ENCODE peak calls at places on chromosomes 7 and 10, in four cellular contexts. W is A549, I is HepG2, M is K562. L is an unnamed sample.

GRCh38 chr10:34049887-34050286 is 715.4 kb upstream of the NRP1 start:
- DNase-seq in W (peak), I (no peak), M (no peak), L (no peak)

GRCh38 chr7:155882596-155882995 is 70.3 kb upstream of the SHH start:
- DNase-seq in W (peak), I (no peak), M (no peak), L (no peak)

GRCh38 chr10:7170626-7171322 is 240.1 kb downstream of the SFMBT2 start:
- DNase-seq in W (no peak), I (no peak), M (no peak), L (no peak)

GRCh38 chr10:84938117-84938905 is 609.9 kb downstream of the CCSER2 start:
- DNase-seq in W (no peak), I (no peak), M (no peak), L (no peak)

GRCh38 chr7:116780966-116781365 is 81.4 kb upstream of the CAPZA2 start:
- DNase-seq in W (no peak), I (no peak), M (no peak), L (no peak)

GRCh38 chr7:151374726-151375125 is 33.1 kb downstream of the NUB1 start:
- DNase-seq in W (no peak), I (no peak), M (no peak), L (no peak)

GRCh38 chr7:13091974-13092707 is 404.7 kb downstream of the ARL4A start:
- DNase-seq in W (no peak), I (no peak), M (peak), L (no peak)

GRCh38 chr7:58086871-58087535 is 637.0 kb downstream of the ZNF716 start:
- DNase-seq in W (no peak), I (no peak), M (no peak), L (no peak)

GRCh38 chr7:3176112-3176836 is 124.8 kb upstream of the SDK1 start:
- DNase-seq in W (no peak), I (no peak), M (no peak), L (no peak)

GRCh38 chr10:76711374-76711997 is 926.1 kb downstream of the KCNMA1 start:
- DNase-seq in W (no peak), I (no peak), M (no peak), L (no peak)

GRCh38 chr7:136883046-136883445 is 14.6 kb downstream of the CHRM2 start:
- DNase-seq in W (no peak), I (no peak), M (no peak), L (no peak)

GRCh38 chr7:137801003-137801402 is 45.8 kb downstream of the DGKI start:
- DNase-seq in W (no peak), I (no peak), M (no peak), L (no peak)

GRCh38 chr7:154927624-154928125 is 75.2 kb downstream of the PAXIP1 start:
- DNase-seq in W (peak), I (peak), M (peak), L (peak)

GRCh38 chr10:62577666-62578291 is 203.6 kb downstream of the ZNF365 start:
- DNase-seq in W (no peak), I (no peak), M (no peak), L (no peak)

GRCh38 chr7:17301491-17302101 is 3.1 kb downstream of the AHR start:
- DNase-seq in W (peak), I (no peak), M (peak), L (no peak)

GRCh38 chr10:32477499-32477898 is 31.6 kb downstream of the CCDC7 start:
- DNase-seq in W (no peak), I (no peak), M (no peak), L (no peak)

GRCh38 chr10:73398024-73398423 is 15.8 kb downstream of the ANXA7 start:
- DNase-seq in W (peak), I (no peak), M (peak), L (no peak)

GRCh38 chr7:129218514-129219036 is 6.3 kb upstream of the AHCYL2 start:
- DNase-seq in W (peak), I (peak), M (peak), L (no peak)

GRCh38 chr7:99478464-99479440 is 6.1 kb downstream of the ZNF789 start:
- DNase-seq in W (no peak), I (no peak), M (no peak), L (no peak)

GRCh38 chr7:73715648-73716317 is 3.7 kb downstream of the STX1A start:
- DNase-seq in W (peak), I (peak), M (peak), L (no peak)

GRCh38 chr7:15495170-15495569 is 66.6 kb downstream of the AGMO start:
- DNase-seq in W (no peak), I (no peak), M (no peak), L (no peak)

GRCh38 chr7:106794276-106795136 is 70.6 kb upstream of the PIK3CG start:
- DNase-seq in W (no peak), I (no peak), M (no peak), L (no peak)

GRCh38 chr10:73117976-73118743 is 7.9 kb downstream of the NUDT13 start:
- DNase-seq in W (peak), I (peak), M (peak), L (peak)

GRCh38 chr7:65798111-65799075 is 74.5 kb upstream of the VKORC1L1 start:
- DNase-seq in W (no peak), I (no peak), M (no peak), L (peak)

GRCh38 chr7:984361-985126 is 1.6 kb downstream of the CYP2W1 start:
- DNase-seq in W (no peak), I (no peak), M (no peak), L (no peak)

GRCh38 chr7:128201067-128201689 is 39.9 kb upstream of the LEP start:
- DNase-seq in W (no peak), I (no peak), M (no peak), L (no peak)

GRCh38 chr7:30396379-30396778 is 82.2 kb downstream of the NOD1 start:
- DNase-seq in W (peak), I (no peak), M (peak), L (no peak)

GRCh38 chr7:95549818-95550529 is 46.3 kb downstream of the PDK4 start:
- DNase-seq in W (peak), I (no peak), M (peak), L (no peak)

GRCh38 chr7:122942765-122943164 is 52.7 kb downstream of the TAS2R16 start:
- DNase-seq in W (no peak), I (peak), M (no peak), L (no peak)

GRCh38 chr10:5041471-5042023 is 37.9 kb upstream of the AKR1C2 start:
- DNase-seq in W (no peak), I (peak), M (no peak), L (no peak)

GRCh38 chr7:46744957-46745699 is 824.1 kb upstream of the IGFBP3 start:
- DNase-seq in W (no peak), I (no peak), M (no peak), L (no peak)

GRCh38 chr10:26914898-26915297 is 54.1 kb upstream of the ABI1 start:
- DNase-seq in W (no peak), I (no peak), M (no peak), L (no peak)

GRCh38 chr7:7761340-7761973 is 43.0 kb upstream of the RPA3 start:
- DNase-seq in W (peak), I (peak), M (peak), L (no peak)

GRCh38 chr10:128063736-128064614 is 62.2 kb downstream of the MKI67 start:
- DNase-seq in W (no peak), I (no peak), M (no peak), L (no peak)

GRCh38 chr10:75355706-75356105 is 45.9 kb downstream of the ZNF503 start:
- DNase-seq in W (no peak), I (no peak), M (no peak), L (no peak)

GRCh38 chr10:130954326-130954905 is 357.1 kb downstream of the TCERG1L start:
- DNase-seq in W (no peak), I (no peak), M (no peak), L (no peak)

GRCh38 chr7:158672975-158673374 is 31.6 kb downstream of the NCAPG2 start:
- DNase-seq in W (peak), I (no peak), M (no peak), L (no peak)

GRCh38 chr7:142542938-142543337 is 206.3 kb upstream of the PRSS1 start:
- DNase-seq in W (no peak), I (no peak), M (no peak), L (no peak)

GRCh38 chr7:25968205-25968993 is 183.6 kb upstream of the NFE2L3 start:
- DNase-seq in W (no peak), I (no peak), M (no peak), L (peak)

GRCh38 chr10:44361080-44361479 is 23.8 kb downstream of the CXCL12 start:
- DNase-seq in W (no peak), I (no peak), M (no peak), L (no peak)

GRCh38 chr10:78578929-78579328 is 489.8 kb upstream of the ZMIZ1 start:
- DNase-seq in W (no peak), I (no peak), M (no peak), L (peak)
- TF ChIP-seq POLR2AphosphoS2 in W (no peak), I (no peak), M (no peak), L (no peak)

GRCh38 chr7:88202799-88203198 is 17.0 kb downstream of the SRI start:
- DNase-seq in W (no peak), I (no peak), M (no peak), L (no peak)

GRCh38 chr7:88203401-88203800 is 16.4 kb downstream of the SRI start:
- DNase-seq in W (no peak), I (no peak), M (no peak), L (no peak)

GRCh38 chr7:88202278-88202677 is 17.6 kb downstream of the SRI start:
- DNase-seq in W (no peak), I (no peak), M (no peak), L (no peak)

GRCh38 chr7:88204525-88205103 is 15.2 kb downstream of the SRI start:
- DNase-seq in W (no peak), I (no peak), M (peak), L (no peak)

GRCh38 chr7:88200793-88201192 is 19.0 kb downstream of the SRI start:
- DNase-seq in W (no peak), I (no peak), M (no peak), L (no peak)
- TF ChIP-seq POLR2AphosphoS2 in W (no peak), I (no peak), M (no peak), L (no peak)

GRCh38 chr10:119201233-119201632 is 6.1 kb upstream of the GRK5 start:
- DNase-seq in W (no peak), I (no peak), M (no peak), L (no peak)

GRCh38 chr10:119203006-119203405 is 4.4 kb upstream of the GRK5 start:
- DNase-seq in W (no peak), I (peak), M (no peak), L (no peak)

GRCh38 chr10:119199231-119199992 is 8.0 kb upstream of the GRK5 start:
- DNase-seq in W (peak), I (peak), M (peak), L (no peak)

GRCh38 chr10:119197921-119198320 is 9.4 kb upstream of the GRK5 start:
- DNase-seq in W (no peak), I (peak), M (no peak), L (no peak)

DNA sequence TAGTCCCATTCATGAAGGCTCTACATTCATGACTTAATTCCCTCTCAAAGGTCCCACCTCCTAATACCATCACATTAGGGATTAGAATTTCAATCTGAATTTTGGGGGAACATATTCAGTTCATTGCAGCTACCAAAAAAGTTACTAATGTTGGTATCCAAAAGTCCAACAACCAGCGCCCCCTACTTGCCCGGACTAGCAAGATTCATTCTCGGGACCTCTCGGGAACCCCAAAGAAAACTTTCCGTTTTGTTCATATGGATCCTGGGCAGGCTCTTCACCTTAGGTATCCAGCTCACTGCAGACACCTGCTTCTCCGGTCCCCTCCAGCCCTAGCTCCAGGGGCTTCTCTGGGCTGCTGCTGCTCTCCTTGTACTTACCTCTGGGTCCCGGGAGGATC is 8.9 kb upstream of the GRK5 start:
- DNase-seq in W (no peak), I (no peak), M (peak), L (no peak)
- TF ChIP-seq POLR2AphosphoS2 in W (no peak), I (no peak), M (no peak), L (no peak)

DNA sequence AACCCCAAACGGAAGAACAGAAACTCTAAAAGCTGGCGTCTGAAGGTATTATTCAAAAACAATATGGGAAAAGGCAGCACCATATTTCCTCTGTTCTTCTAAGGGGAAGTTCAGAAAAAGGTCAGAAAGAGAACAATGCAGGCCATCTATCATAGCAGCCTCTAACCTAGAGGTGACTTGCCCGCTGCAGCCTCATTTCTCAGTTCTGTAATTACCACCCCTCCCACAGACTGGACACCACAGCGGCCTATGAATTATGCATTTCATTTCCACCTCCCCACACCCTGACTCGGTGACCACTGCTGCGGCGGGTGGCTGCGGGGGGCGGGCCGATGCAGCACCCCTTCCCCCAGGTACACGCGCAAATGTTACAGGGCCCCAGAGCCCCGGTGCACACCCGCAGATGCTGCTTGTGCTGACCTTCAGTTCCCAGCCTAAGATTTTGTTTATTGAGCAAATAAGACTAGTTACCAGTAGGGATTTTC is 125.5 kb downstream of the CLEC2L start:
- DNase-seq in W (no peak), I (no peak), M (no peak), L (peak)
- TF ChIP-seq POLR2AphosphoS2 in W (no peak), I (no peak), M (no peak), L (no peak)

DNA sequence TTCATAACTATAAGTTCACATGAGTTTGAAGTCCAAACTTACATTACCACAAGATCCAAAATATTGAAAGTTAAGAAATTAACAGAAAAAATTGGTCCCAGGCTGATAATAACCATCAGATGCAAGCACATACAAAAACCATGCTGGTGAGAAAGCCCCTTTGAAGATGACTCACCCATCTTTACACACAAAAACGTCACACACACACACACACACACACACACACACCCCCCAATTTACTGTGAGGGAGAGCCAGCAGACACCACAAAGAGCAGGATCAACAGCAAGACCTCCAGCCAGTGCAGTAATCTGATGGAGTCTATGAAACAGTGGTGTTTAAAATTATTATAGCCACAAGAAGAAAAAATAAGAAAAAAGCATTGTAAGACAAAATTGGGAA is 50.1 kb upstream of the DRGX start:
- DNase-seq in W (peak), I (no peak), M (no peak), L (no peak)
- TF ChIP-seq POLR2AphosphoS2 in W (no peak), I (no peak), M (no peak), L (no peak)

L was measured in GM12878.